ENCODE peak calls at places on chromosomes 6 and 20, in four cellular contexts. R is HCT116, J is SK-N-SH, N is K562. S is an unnamed sample. For H3K9me3, the result is how much of the 10 kb centered on the place peaks cover.

GRCh38 chr6:30781697-30782424 is 37.5 kb upstream of the IER3 start:
- DNase-seq in R (peak), J (peak), N (peak), S (peak)

GRCh38 chr20:25090492-25091429 is 8.8 kb upstream of the VSX1 start:
- DNase-seq in R (no peak), J (no peak), N (no peak), S (no peak)

GRCh38 chr20:60334936-60335335 is 376.7 kb downstream of the CDH26 start:
- DNase-seq in R (no peak), J (no peak), N (no peak), S (no peak)

GRCh38 chr6:153130515-153131036 is 506 bp downstream of the RGS17 start:
- DNase-seq in R (no peak), J (peak), N (no peak), S (no peak)

GRCh38 chr6:116386581-116387299 is 16.0 kb downstream of the DSE start:
- DNase-seq in R (peak), J (no peak), N (no peak), S (no peak)

GRCh38 chr20:13857304-13857703 is 72.5 kb downstream of the NDUFAF5 start:
- DNase-seq in R (no peak), J (no peak), N (no peak), S (no peak)

GRCh38 chr6:141388666-141389065 is 744.1 kb upstream of the GJE1 start:
- DNase-seq in R (no peak), J (no peak), N (no peak), S (no peak)

GRCh38 chr6:35688605-35689322 is at the start of gene FKBP5:
- DNase-seq in R (peak), J (peak), N (peak), S (no peak)

GRCh38 chr6:53361549-53362031 is 12.8 kb upstream of the ELOVL5 start:
- DNase-seq in R (no peak), J (no peak), N (no peak), S (no peak)

GRCh38 chr6:112501705-112502104 is 154.6 kb downstream of the RFPL4B start:
- DNase-seq in R (no peak), J (peak), N (no peak), S (peak)

GRCh38 chr6:162963861-162964260 is 236.1 kb downstream of the PACRG start:
- DNase-seq in R (no peak), J (no peak), N (no peak), S (no peak)

GRCh38 chr6:82396964-82397761 is 33.5 kb downstream of the TPBG start:
- DNase-seq in R (peak), J (no peak), N (no peak), S (no peak)

GRCh38 chr6:170076466-170077165 is 214.3 kb downstream of the DLL1 start:
- DNase-seq in R (no peak), J (peak), N (no peak), S (no peak)

GRCh38 chr6:31267504-31268371 is 4.2 kb downstream of the HLA-C start:
- DNase-seq in R (no peak), J (no peak), N (no peak), S (no peak)

GRCh38 chr20:5216663-5217062 is 89.9 kb downstream of the CDS2 start:
- DNase-seq in R (no peak), J (no peak), N (no peak), S (no peak)

GRCh38 chr6:11093591-11094410 is at the start of gene SMIM13:
- DNase-seq in R (peak), J (peak), N (peak), S (peak)

GRCh38 chr6:137076277-137077068 is 31.7 kb upstream of the IL20RA start:
- DNase-seq in R (peak), J (peak), N (peak), S (peak)

GRCh38 chr6:134168580-134169223 is 116.3 kb upstream of the SLC2A12 start:
- DNase-seq in R (no peak), J (no peak), N (no peak), S (no peak)

GRCh38 chr6:26556263-26557070 is 18.3 kb downstream of the HMGN4 start:
- DNase-seq in R (peak), J (peak), N (peak), S (peak)

GRCh38 chr6:2865270-2866182 is 23.9 kb upstream of the SERPINB1 start:
- DNase-seq in R (no peak), J (no peak), N (no peak), S (no peak)

GRCh38 chr6:26440977-26441358 is 664 bp downstream of the BTN3A3 start:
- DNase-seq in R (no peak), J (no peak), N (no peak), S (no peak)

GRCh38 chr6:160782228-160782627 is 80.2 kb downstream of the PLG start:
- DNase-seq in R (no peak), J (no peak), N (peak), S (no peak)

GRCh38 chr20:57398231-57398821 is 7.1 kb downstream of the RBM38 start:
- DNase-seq in R (no peak), J (no peak), N (no peak), S (no peak)

GRCh38 chr6:142819603-142820335 is 125.2 kb downstream of the HIVEP2 start:
- DNase-seq in R (no peak), J (no peak), N (no peak), S (no peak)
- TF ChIP-seq POLR2AphosphoS5 in R (no peak), J (no peak), N (no peak), S (no peak)

DNA sequence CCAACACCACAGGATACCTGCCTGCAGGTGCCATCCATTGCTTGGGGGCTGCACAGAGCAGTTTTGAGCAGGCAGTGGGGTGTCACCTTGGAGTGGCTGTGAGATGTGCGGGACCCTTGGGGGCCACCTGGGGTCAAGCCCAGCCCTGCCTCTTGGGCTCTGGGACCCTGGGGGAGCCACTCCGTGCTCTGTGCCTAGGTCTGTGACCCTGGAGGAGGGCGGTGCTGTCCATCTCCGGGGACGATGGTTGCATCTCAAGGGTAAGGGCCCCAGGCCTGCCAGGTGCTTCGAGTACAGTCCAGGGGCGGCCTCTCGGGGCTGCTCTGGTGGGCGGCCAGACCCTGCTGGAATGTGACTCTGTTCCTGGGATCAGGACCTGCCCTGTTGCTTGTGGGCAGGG is 8.7 kb upstream of the GATA5 start:
- DNase-seq in R (no peak), J (no peak), N (no peak), S (no peak)
- H3K9ac ChIP-seq in R (no peak), J (no peak), N (peak), S (no peak)

GRCh38 chr6:168722397-168722796 is 281.4 kb downstream of the SMOC2 start:
- DNase-seq in R (no peak), J (no peak), N (no peak), S (no peak)
- H3K9me3 ChIP-seq in R (under half), J (under half), N (under half), S (under half)

DNA sequence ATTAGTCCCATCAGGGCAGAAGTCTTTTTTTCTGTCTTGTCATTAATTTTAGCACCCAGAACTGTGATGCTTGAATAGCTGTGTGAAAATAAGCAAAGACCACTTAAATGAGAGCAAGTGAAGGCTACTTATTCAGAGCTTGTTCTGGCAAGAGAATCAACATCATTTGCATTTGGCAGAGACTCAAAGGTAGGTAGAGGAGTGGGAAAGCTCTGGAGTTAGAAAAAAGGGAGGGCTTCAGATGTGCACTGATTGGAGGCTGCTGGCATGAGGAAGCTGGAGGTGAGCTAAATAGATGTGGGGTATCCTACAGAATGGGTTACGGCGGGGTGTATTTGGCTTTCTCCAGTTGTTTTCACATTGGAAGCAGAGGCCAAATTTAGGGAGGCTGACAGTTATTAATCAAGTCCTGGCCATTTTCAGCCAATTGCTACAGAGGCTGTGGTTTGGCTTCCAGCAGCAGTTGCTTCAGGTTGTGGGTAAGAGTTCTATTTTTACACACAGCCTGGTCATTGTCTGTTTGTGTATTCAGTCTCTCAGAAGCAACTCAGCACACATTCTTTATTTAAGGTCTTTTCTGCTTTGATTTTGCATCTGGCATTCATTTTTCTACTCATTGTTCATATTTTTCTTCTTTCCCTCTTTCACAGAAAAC is 254.4 kb downstream of the BTBD3 start:
- DNase-seq in R (no peak), J (no peak), N (no peak), S (no peak)
- TF ChIP-seq POLR2AphosphoS5 in R (no peak), J (no peak), N (no peak), S (no peak)